ENCODE peak calls at places on chromosomes 4 and X, in five cellular contexts. B is mammary epithelial cell, L is Peyer's patch, W is dorsolateral prefrontal cortex, P is hepatocyte. E is an unnamed sample.

GRCh38 chrX:19956923-19957322 is 33.9 kb downstream of the BCLAF3 start:
- DNase-seq in B (no peak), L (no peak), W (no peak), P (no peak), E (no peak)

GRCh38 chrX:34826964-34827363 is 115.6 kb upstream of the FAM47B start:
- DNase-seq in B (no peak), L (no peak), W (no peak), P (no peak), E (no peak)

GRCh38 chr4:39103291-39103690 is 41.3 kb downstream of the KLHL5 start:
- DNase-seq in B (no peak), L (no peak), W (no peak), P (no peak), E (peak)

GRCh38 chr4:187908079-187908501 is 87.5 kb upstream of the ZFP42 start:
- DNase-seq in B (peak), L (no peak), W (no peak), P (no peak), E (no peak)

GRCh38 chr4:78788005-78788889 is 12.1 kb downstream of the BMP2K start:
- DNase-seq in B (no peak), L (no peak), W (no peak), P (no peak), E (no peak)

GRCh38 chrX:27078371-27078770 is 384.8 kb downstream of the PPP4R3C start:
- DNase-seq in B (no peak), L (no peak), W (no peak), P (no peak), E (no peak)

GRCh38 chr4:142420461-142421095 is 425.5 kb downstream of the INPP4B start:
- DNase-seq in B (no peak), L (no peak), W (no peak), P (no peak), E (no peak)

GRCh38 chrX:6574762-6575161 is 39.8 kb upstream of the VCX3A start:
- DNase-seq in B (no peak), L (no peak), W (no peak), P (no peak), E (peak)

GRCh38 chrX:119168104-119168503 is 40.5 kb upstream of the KIAA1210 start:
- DNase-seq in B (no peak), L (no peak), W (no peak), P (no peak), E (no peak)

GRCh38 chr4:185811509-185812364 is at the start of gene SORBS2:
- DNase-seq in B (peak), L (peak), W (no peak), P (peak), E (peak)

GRCh38 chrX:63506320-63506719 is 155.2 kb upstream of the SPIN4 start:
- DNase-seq in B (peak), L (no peak), W (no peak), P (peak), E (peak)
- TF ChIP-seq CTCF in B (peak), L (no peak), W (peak), P (peak), E (peak)

GRCh38 chrX:39832211-39832610 is 265.5 kb downstream of the BCOR start:
- DNase-seq in B (no peak), L (no peak), W (no peak), P (no peak), E (no peak)

GRCh38 chrX:39827959-39828358 is 269.8 kb downstream of the BCOR start:
- DNase-seq in B (no peak), L (peak), W (no peak), P (no peak), E (peak)

GRCh38 chrX:39830414-39830813 is 267.3 kb downstream of the BCOR start:
- DNase-seq in B (no peak), L (no peak), W (no peak), P (no peak), E (no peak)

GRCh38 chrX:39828971-39829370 is 268.8 kb downstream of the BCOR start:
- DNase-seq in B (no peak), L (no peak), W (no peak), P (no peak), E (no peak)

GRCh38 chrX:39829965-39830364 is 267.8 kb downstream of the BCOR start:
- DNase-seq in B (no peak), L (no peak), W (no peak), P (no peak), E (no peak)
- H3K27ac ChIP-seq in B (no peak), L (no peak), W (no peak), P (no peak), E (no peak)

DNA sequence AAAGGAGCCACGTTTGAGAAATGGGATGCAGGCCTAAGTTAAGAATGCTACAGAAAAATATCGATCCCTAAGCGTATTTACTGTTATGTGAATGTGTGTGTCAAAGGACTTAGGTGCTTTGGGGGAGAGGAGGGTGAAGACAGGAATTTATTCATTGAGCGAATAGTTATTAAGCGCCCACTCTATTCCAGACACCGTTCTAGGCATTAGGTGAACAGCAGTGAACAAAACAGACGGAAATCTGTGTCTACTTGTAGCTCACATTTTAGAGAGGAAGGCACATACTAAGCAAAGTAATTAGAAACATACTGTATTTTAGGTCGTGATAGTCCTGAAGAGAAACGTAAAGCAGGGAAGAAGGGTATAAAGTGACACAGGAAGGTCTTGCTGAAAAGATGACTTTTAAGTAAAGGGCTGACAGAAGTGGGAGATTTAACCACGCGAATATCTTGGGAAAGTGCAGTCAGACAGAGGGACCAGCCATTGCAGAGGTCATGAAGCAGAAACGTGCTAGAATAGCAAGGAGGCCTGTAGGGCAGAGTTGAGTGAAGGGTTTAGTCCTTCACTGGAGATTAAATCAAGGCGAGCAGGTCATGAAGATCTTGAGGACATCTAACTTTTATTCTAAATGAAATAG is 541 bp downstream of the AIMP1 start:
- DNase-seq in B (peak), L (no peak), W (no peak), P (peak), E (peak)
- H3K4me3 ChIP-seq in B (peak), L (peak), W (peak), P (peak), E (peak)

DNA sequence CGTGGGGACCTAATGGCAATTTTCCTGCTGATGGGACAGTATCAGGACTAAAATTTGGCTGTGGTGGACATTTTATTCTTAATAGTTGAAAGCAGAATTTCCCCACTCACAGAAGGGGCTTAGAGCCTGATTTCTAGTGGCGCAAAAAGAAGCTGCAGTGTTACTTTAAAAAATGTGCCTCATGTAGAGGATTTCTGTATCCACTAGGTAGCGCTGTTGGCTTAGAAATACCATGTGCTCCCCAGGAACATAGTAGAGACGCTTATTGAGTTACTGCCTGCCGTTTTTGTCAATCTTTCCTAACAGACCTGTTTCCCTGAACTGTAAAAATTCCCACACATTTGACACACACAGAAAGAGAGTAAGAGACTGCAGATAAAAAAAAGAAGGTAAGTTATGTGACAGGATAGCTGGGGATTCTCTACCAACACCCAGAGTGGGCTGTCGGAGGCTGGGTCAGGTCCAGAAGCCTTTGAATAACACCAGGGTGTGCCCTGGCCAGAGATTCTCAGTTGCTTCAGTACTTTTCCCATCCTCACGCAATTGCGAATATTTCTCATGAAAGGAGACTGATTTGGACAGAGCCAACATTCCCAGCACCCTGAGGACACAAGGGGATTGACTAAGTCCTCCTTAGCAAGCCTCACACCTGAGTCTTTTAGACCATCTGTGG is 88.4 kb downstream of the ZXDA start:
- DNase-seq in B (peak), L (peak), W (no peak), P (no peak), E (peak)
- TF ChIP-seq CTCF in B (peak), L (peak), W (peak), P (no peak), E (peak)

GRCh38 chr4:153538408-153539057 is 72.4 kb downstream of the TMEM131L start:
- DNase-seq in B (no peak), L (no peak), W (no peak), P (peak), E (no peak)

GRCh38 chr4:153541426-153542096 is 75.4 kb downstream of the TMEM131L start:
- DNase-seq in B (peak), L (no peak), W (no peak), P (no peak), E (no peak)

GRCh38 chr4:153542131-153542530 is 76.0 kb downstream of the TMEM131L start:
- DNase-seq in B (no peak), L (no peak), W (no peak), P (no peak), E (no peak)

GRCh38 chr4:153537493-153537960 is 71.4 kb downstream of the TMEM131L start:
- DNase-seq in B (no peak), L (no peak), W (no peak), P (no peak), E (no peak)

GRCh38 chr4:153539058-153539826 is 73.1 kb downstream of the TMEM131L start:
- DNase-seq in B (no peak), L (no peak), W (no peak), P (no peak), E (no peak)
- H3K27ac ChIP-seq in B (no peak), L (no peak), W (peak), P (peak), E (no peak)

GRCh38 chrX:40099046-40099968 is 1.5 kb upstream of the BCOR start:
- DNase-seq in B (no peak), L (peak), W (no peak), P (peak), E (peak)
- H3K4me3 ChIP-seq in B (no peak), L (peak), W (peak), P (peak), E (peak)

DNA sequence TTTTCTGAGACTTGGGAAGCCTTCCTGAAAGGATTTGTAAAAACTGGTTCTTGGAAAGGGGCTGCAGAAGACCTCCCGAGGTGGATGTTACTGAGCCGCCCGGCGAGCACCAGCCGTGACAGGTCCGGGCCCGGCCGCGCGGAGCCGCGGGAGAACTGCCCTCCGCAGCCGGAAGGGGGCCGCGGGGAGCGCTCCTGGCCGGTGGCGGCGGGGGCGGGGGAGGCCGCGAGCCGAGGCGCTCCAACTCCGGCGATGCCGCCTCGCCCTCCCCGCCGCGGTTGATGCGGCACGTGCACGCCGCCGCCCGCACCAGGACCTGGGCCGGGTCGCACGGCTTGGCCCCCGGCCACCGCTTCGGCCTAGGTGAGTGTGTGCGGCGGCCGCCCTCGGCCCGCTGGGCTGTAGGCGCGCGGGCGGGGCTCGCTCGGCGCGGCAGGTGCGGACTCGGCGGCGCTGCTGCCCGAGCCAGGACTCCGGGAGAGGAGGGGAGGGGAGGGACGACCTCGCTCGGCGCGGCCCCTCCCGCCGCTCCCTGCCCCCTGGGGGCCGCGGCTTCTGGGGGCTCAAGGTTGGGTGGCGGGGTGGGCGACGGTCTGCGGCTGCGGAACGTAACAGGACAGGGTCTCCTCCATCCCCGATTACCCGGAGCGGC is 1.7 kb downstream of the SPRY1 start:
- DNase-seq in B (peak), L (peak), W (no peak), P (peak), E (peak)
- TF ChIP-seq CTCF in B (peak), L (peak), W (peak), P (peak), E (peak)

DNA sequence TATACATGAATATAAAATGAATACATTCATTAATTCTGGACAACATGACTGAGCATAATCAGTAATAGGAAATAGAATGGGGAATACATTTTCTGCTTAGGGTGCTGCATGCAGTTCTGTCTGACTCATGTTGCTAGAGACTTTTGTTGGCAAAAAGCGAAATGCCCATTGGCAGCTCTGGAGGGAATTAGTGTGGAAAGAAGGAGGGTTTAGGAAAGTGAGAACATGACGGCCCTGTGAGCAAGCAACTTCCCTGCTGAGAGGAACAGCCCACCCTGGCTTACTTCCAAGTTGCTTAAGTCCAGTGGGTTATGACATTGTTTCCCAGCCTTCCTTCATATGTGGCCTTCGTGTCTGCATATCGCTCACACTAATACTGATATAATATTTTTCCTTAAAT is 13.8 kb downstream of the MAD2L1 start:
- DNase-seq in B (peak), L (peak), W (no peak), P (peak), E (no peak)
- H3K27ac ChIP-seq in B (no peak), L (no peak), W (no peak), P (no peak), E (no peak)